ENCODE peak calls at places on chromosomes 12 and 14, in four cellular contexts. H is NCI-H774, C is retinal pigment epithelial cell, T is LHCN-M2. S is an unnamed sample.

GRCh38 chr14:23068792-23069412 is 11.6 kb upstream of the CDH24 start:
- DNase-seq in H (no peak), C (peak), T (peak), S (peak)

GRCh38 chr14:105151838-105152793 is 16.5 kb downstream of the JAG2 start:
- DNase-seq in H (no peak), T (peak), C (no peak), S (no peak)

GRCh38 chr12:96889273-96889933 is 17.7 kb upstream of the NEDD1 start:
- DNase-seq in H (no peak), T (peak), C (peak), S (no peak)

GRCh38 chr12:117595751-117596150 is 234.3 kb upstream of the NOS1 start:
- DNase-seq in H (no peak), T (no peak), C (no peak), S (no peak)

GRCh38 chr12:66900616-66901015 is 221.7 kb upstream of the GRIP1 start:
- DNase-seq in C (peak), T (no peak), H (peak), S (no peak)

GRCh38 chr14:95096476-95096875 is 60.9 kb downstream of the DICER1 start:
- DNase-seq in C (no peak), T (no peak), H (no peak), S (no peak)

GRCh38 chr12:8662592-8662991 is at the start of gene MFAP5:
- DNase-seq in T (peak), H (no peak), C (no peak), S (no peak)

GRCh38 chr12:43973385-43973784 is 137.5 kb downstream of the TMEM117 start:
- DNase-seq in T (no peak), C (no peak), H (no peak), S (no peak)

GRCh38 chr12:42286741-42287140 is 39.2 kb downstream of the ZCRB1 start:
- DNase-seq in H (no peak), C (no peak), T (no peak), S (no peak)

GRCh38 chr14:28294834-28295440 is 471.6 kb upstream of the FOXG1 start:
- DNase-seq in C (peak), H (no peak), T (peak), S (no peak)

GRCh38 chr14:99643343-99643742 is 1.6 kb upstream of the HHIPL1 start:
- DNase-seq in T (no peak), C (no peak), H (no peak), S (no peak)

GRCh38 chr12:132604108-132605054 is 6.0 kb downstream of the LRCOL1 start:
- DNase-seq in C (no peak), H (no peak), T (no peak), S (no peak)

GRCh38 chr14:88321692-88322504 is 1.2 kb downstream of the KCNK10 start:
- DNase-seq in T (no peak), C (no peak), H (no peak), S (no peak)

GRCh38 chr14:71497645-71498086 is 434.6 kb upstream of the RGS6 start:
- DNase-seq in C (no peak), T (peak), H (no peak), S (no peak)

GRCh38 chr12:119988788-119989618 is at the start of gene BICDL1:
- DNase-seq in H (peak), C (peak), T (peak), S (peak)